ENCODE peak calls at places on chromosomes 16 and 17, in nine cellular contexts. A is NCI-H460; G is T-helper 22 cell; J is amniotic stem cell; L is effector memory CD4-positive, alpha-beta T cell; V is right cardiac atrium; D is EL; Y is hypothalamus; S is skeletal muscle cell. Z is an unnamed sample.

GRCh38 chr17:70297397-70297796 is 128.1 kb downstream of the KCNJ2 start:
- DNase-seq in A (no peak), G (no peak), J (no peak), L (no peak), V (no peak), D (no peak), Y (no peak), S (no peak), Z (no peak)

GRCh38 chr17:16491131-16491702 is 776 bp downstream of the LRRC75A start:
- DNase-seq in A (no peak), G (no peak), J (no peak), L (no peak), V (no peak), D (peak), Y (no peak), S (no peak), Z (no peak)

GRCh38 chr17:57016764-57017116 is 38.8 kb downstream of the SCPEP1 start:
- DNase-seq in A (no peak), G (no peak), J (no peak), L (no peak), V (no peak), D (peak), Y (no peak), S (no peak), Z (no peak)

GRCh38 chr17:4530799-4531730 is 24.1 kb downstream of the MYBBP1A start:
- DNase-seq in A (no peak), G (no peak), J (no peak), L (no peak), V (peak), D (no peak), Y (no peak), S (no peak), Z (no peak)

GRCh38 chr16:21265104-21265825 is 12.8 kb downstream of the CRYM start:
- DNase-seq in A (no peak), G (no peak), J (no peak), L (no peak), V (no peak), D (no peak), Y (no peak), S (no peak), Z (no peak)

GRCh38 chr17:41519501-41520224 is 973 bp upstream of the KRT15 start:
- DNase-seq in A (no peak), G (no peak), J (no peak), L (no peak), V (no peak), D (no peak), Y (no peak), S (no peak), Z (no peak)

GRCh38 chr16:75695708-75696107 is 5.6 kb downstream of the DUXB start:
- DNase-seq in A (peak), G (no peak), J (no peak), L (no peak), V (no peak), D (no peak), Y (no peak), S (no peak), Z (no peak)

GRCh38 chr16:57349212-57350031 is 9.2 kb upstream of the CCL22 start:
- DNase-seq in A (no peak), G (no peak), J (no peak), L (no peak), V (no peak), D (no peak), Y (no peak), S (no peak), Z (no peak)

GRCh38 chr17:60065136-60065535 is 13.6 kb downstream of the HEATR6 start:
- DNase-seq in A (no peak), G (no peak), J (no peak), L (no peak), V (no peak), D (peak), Y (no peak), S (no peak), Z (no peak)

GRCh38 chr17:68955181-68955841 is at the start of gene ABCA8:
- DNase-seq in A (peak), G (no peak), J (no peak), L (no peak), V (no peak), D (no peak), Y (peak), S (no peak), Z (no peak)

GRCh38 chr17:42672038-42672437 is 4.8 kb downstream of the PLEKHH3 start:
- DNase-seq in A (no peak), G (no peak), J (no peak), L (no peak), V (peak), D (no peak), Y (no peak), S (no peak), Z (no peak)

GRCh38 chr17:65078441-65079160 is 22.1 kb upstream of the GNA13 start:
- DNase-seq in A (no peak), G (no peak), J (no peak), L (no peak), V (no peak), D (peak), Y (no peak), S (no peak), Z (no peak)

GRCh38 chr17:29954405-29954804 is 13.0 kb downstream of the EFCAB5 start:
- DNase-seq in A (no peak), G (no peak), J (no peak), L (no peak), V (no peak), D (no peak), Y (no peak), S (no peak), Z (no peak)

GRCh38 chr17:55441544-55441943 is 19.9 kb upstream of the MMD start:
- DNase-seq in A (no peak), G (no peak), J (no peak), L (no peak), V (no peak), D (no peak), Y (no peak), S (no peak), Z (no peak)

GRCh38 chr16:27355610-27356009 is 41.8 kb downstream of the IL4R start:
- DNase-seq in A (no peak), G (no peak), J (no peak), L (peak), V (peak), D (peak), Y (no peak), S (no peak), Z (no peak)

GRCh38 chr16:27404163-27404823 is 2.3 kb downstream of the IL21R start:
- DNase-seq in A (no peak), G (no peak), J (no peak), L (no peak), V (no peak), D (no peak), Y (no peak), S (no peak), Z (no peak)

GRCh38 chr16:85665373-85665740 is 23.4 kb downstream of the GINS2 start:
- DNase-seq in A (no peak), G (no peak), J (no peak), L (no peak), V (peak), D (no peak), Y (no peak), S (no peak), Z (no peak)

GRCh38 chr16:9308300-9309209 is 217.1 kb downstream of the HAPSTR1 start:
- DNase-seq in A (no peak), G (no peak), J (no peak), L (no peak), V (no peak), D (no peak), Y (no peak), S (no peak), Z (no peak)

GRCh38 chr17:59366773-59367656 is 35.6 kb downstream of the YPEL2 start:
- DNase-seq in A (no peak), G (no peak), J (no peak), L (no peak), V (peak), D (peak), Y (peak), S (no peak), Z (no peak)

GRCh38 chr17:47850692-47851573 is at the start of gene SP6:
- DNase-seq in A (peak), G (peak), J (peak), L (peak), V (peak), D (peak), Y (no peak), S (no peak), Z (peak)

GRCh38 chr17:8324913-8325312 is 14.7 kb upstream of the ODF4 start:
- DNase-seq in A (no peak), G (no peak), J (no peak), L (no peak), V (no peak), D (no peak), Y (no peak), S (no peak), Z (no peak)

GRCh38 chr16:10741844-10742243 is 1.8 kb upstream of the NUBP1 start:
- DNase-seq in A (no peak), G (no peak), J (no peak), L (no peak), V (peak), D (peak), Y (no peak), S (no peak), Z (no peak)

GRCh38 chr16:1770328-1771071 is 843 bp downstream of the NME3 start:
- DNase-seq in A (peak), G (peak), J (no peak), L (peak), V (peak), D (peak), Y (peak), S (no peak), Z (peak)

GRCh38 chr17:56881685-56882295 is 32.1 kb downstream of the TRIM25 start:
- DNase-seq in A (no peak), G (no peak), J (no peak), L (no peak), V (no peak), D (no peak), Y (no peak), S (no peak), Z (no peak)

GRCh38 chr17:62876664-62877411 is 68.7 kb upstream of the MARCHF10 start:
- DNase-seq in A (no peak), G (no peak), J (no peak), L (no peak), V (no peak), D (peak), Y (no peak), S (no peak), Z (no peak)

GRCh38 chr16:48384305-48384981 is 770 bp downstream of the SIAH1 start:
- DNase-seq in A (no peak), G (peak), J (no peak), L (peak), V (peak), D (peak), Y (peak), S (no peak), Z (peak)

GRCh38 chr17:382644-383533 is 30.3 kb upstream of the RPH3AL start:
- DNase-seq in A (peak), G (no peak), J (peak), L (no peak), V (no peak), D (peak), Y (peak), S (peak), Z (no peak)

GRCh38 chr17:63496663-63497400 is 20.0 kb downstream of the ACE start:
- DNase-seq in A (no peak), G (no peak), J (no peak), L (no peak), V (no peak), D (no peak), Y (no peak), S (no peak), Z (no peak)

GRCh38 chr16:82033683-82034300 is 1.3 kb upstream of the HSD17B2 start:
- DNase-seq in A (no peak), G (no peak), J (no peak), L (no peak), V (no peak), D (no peak), Y (no peak), S (no peak), Z (no peak)

GRCh38 chr17:41965694-41966375 is 760 bp upstream of the CNP start:
- DNase-seq in A (no peak), G (peak), J (no peak), L (peak), V (peak), D (peak), Y (peak), S (no peak), Z (peak)

GRCh38 chr17:42623732-42624596 is 14.5 kb downstream of the TUBG1 start:
- DNase-seq in A (no peak), G (no peak), J (no peak), L (no peak), V (no peak), D (no peak), Y (no peak), S (no peak), Z (no peak)

Z was measured in T-helper 17 cell.